ENCODE peak calls at places on chromosome 20, in six cellular contexts. D is neuronal stem cell; H is heart left ventricle; B is naive thymus-derived CD4-positive, alpha-beta T cell; T is HT1080; O is Panc1. K is an unnamed sample.

GRCh38 chr20:46088409-46089075 is 1.2 kb downstream of the NCOA5 start:
- DNase-seq in D (no peak), H (no peak), B (no peak), T (no peak), O (no peak), K (no peak)

GRCh38 chr20:39825950-39826349 is 863.1 kb downstream of the MAFB start:
- DNase-seq in D (no peak), H (no peak), B (no peak), T (peak), O (no peak), K (no peak)

GRCh38 chr20:20637998-20638397 is 74.4 kb downstream of the RALGAPA2 start:
- DNase-seq in D (no peak), H (no peak), B (no peak), T (no peak), O (no peak), K (no peak)

GRCh38 chr20:53642196-53643030 is 48.8 kb upstream of the ZNF217 start:
- DNase-seq in D (no peak), H (peak), B (no peak), T (peak), O (no peak), K (no peak)

GRCh38 chr20:47406849-47407682 is 50.6 kb upstream of the ZMYND8 start:
- DNase-seq in D (no peak), H (no peak), B (no peak), T (no peak), O (no peak), K (no peak)

GRCh38 chr20:9609892-9610502 is 95.6 kb downstream of the LAMP5 start:
- DNase-seq in D (peak), H (peak), B (no peak), T (peak), O (peak), K (no peak)

GRCh38 chr20:56630086-56630493 is 984 bp downstream of the TFAP2C start:
- DNase-seq in D (peak), H (no peak), B (no peak), T (peak), O (no peak), K (no peak)

GRCh38 chr20:18527836-18528235 is 20.1 kb downstream of the SEC23B start:
- DNase-seq in D (no peak), H (no peak), B (no peak), T (peak), O (no peak), K (no peak)

GRCh38 chr20:15940127-15940526 is 633.1 kb downstream of the KIF16B start:
- DNase-seq in D (no peak), H (no peak), B (no peak), T (no peak), O (no peak), K (no peak)